ENCODE peak calls at places on chromosomes 1 and 21, in four cellular contexts. B is left ventricle myocardium inferior, N is IMR-90, C is hepatocyte. S is an unnamed sample.

GRCh38 chr1:172751668-172752067 is 92.8 kb downstream of the FASLG start:
- DNase-seq in N (no peak), C (no peak), B (no peak), S (no peak)

GRCh38 chr1:54008876-54009275 is 9.1 kb downstream of the LDLRAD1 start:
- DNase-seq in B (no peak), N (no peak), C (no peak), S (no peak)

GRCh38 chr1:198107041-198107440 is 49.8 kb upstream of the NEK7 start:
- DNase-seq in B (no peak), N (peak; percentile 41), C (peak; percentile 18), S (no peak)

GRCh38 chr1:231636157-231636556 is 9.6 kb downstream of the DISC1 start:
- DNase-seq in B (no peak), C (peak; percentile 28), N (peak; percentile 80), S (no peak)

GRCh38 chr1:9129391-9130041 is 614 bp upstream of the GPR157 start:
- DNase-seq in N (no peak), C (peak; percentile 94), B (peak; percentile 89), S (peak; percentile 69)

GRCh38 chr1:169120066-169120465 is 13.6 kb downstream of the ATP1B1 start:
- DNase-seq in N (peak; percentile 80), C (no peak), B (no peak), S (no peak)

GRCh38 chr1:13730751-13731482 is 30.9 kb downstream of the PRDM2 start:
- DNase-seq in C (no peak), B (no peak), N (peak; percentile 53), S (peak; percentile 97)

GRCh38 chr1:65371544-65371943 is 48.9 kb upstream of the LEPR start:
- DNase-seq in N (no peak), B (no peak), C (no peak), S (no peak)

GRCh38 chr1:94715311-94715710 is 104.8 kb upstream of the SLC44A3 start:
- DNase-seq in N (no peak), C (no peak), B (no peak), S (no peak)

GRCh38 chr1:2538872-2539271 is 8.8 kb upstream of the HES5 start:
- DNase-seq in B (no peak), N (no peak), C (no peak), S (no peak)

GRCh38 chr1:66253330-66253921 is 280.5 kb upstream of the SGIP1 start:
- DNase-seq in B (no peak), N (peak; percentile 85), C (peak; percentile 69), S (no peak)

GRCh38 chr1:239547987-239548386 is 161.6 kb downstream of the CHRM3 start:
- DNase-seq in N (no peak), B (no peak), C (no peak), S (no peak)
- H3K4me3 ChIP-seq in N (no peak overlapping the region), B (no peak overlapping the region), C (no peak overlapping the region), S (no peak overlapping the region)

GRCh38 chr21:33383056-33383888 is 19.9 kb upstream of the IFNGR2 start:
- DNase-seq in B (peak; percentile 60), N (peak; percentile 94), C (peak; percentile 90), S (peak; percentile 96)

GRCh38 chr21:33384851-33385331 is 18.3 kb upstream of the IFNGR2 start:
- DNase-seq in C (no peak), B (no peak), N (peak; percentile 43), S (no peak)

GRCh38 chr21:33390479-33390878 is 12.7 kb upstream of the IFNGR2 start:
- DNase-seq in C (no peak), N (no peak), B (no peak), S (no peak)

GRCh38 chr21:33388188-33388587 is 15.0 kb upstream of the IFNGR2 start:
- DNase-seq in C (no peak), B (no peak), N (no peak), S (no peak)

GRCh38 chr21:33386222-33386784 is 16.9 kb upstream of the IFNGR2 start:
- DNase-seq in C (no peak), N (no peak), B (no peak), S (no peak)
- TF ChIP-seq CTCF in C (peak; percentile 4), N (peak; percentile 27), B (no peak), S (peak; percentile 28)

GRCh38 chr1:109653286-109653685 is 2.6 kb upstream of the GSTM4 start:
- DNase-seq in C (no peak), N (no peak), B (no peak), S (no peak)

GRCh38 chr1:109644670-109645069 is 11.2 kb upstream of the GSTM4 start:
- DNase-seq in N (peak; percentile 81), B (no peak), C (peak; percentile 74), S (no peak)

GRCh38 chr1:109650609-109651008 is 5.3 kb upstream of the GSTM4 start:
- DNase-seq in C (no peak), N (peak; percentile 40), B (no peak), S (no peak)

GRCh38 chr1:109652446-109652845 is 3.5 kb upstream of the GSTM4 start:
- DNase-seq in N (no peak), B (no peak), C (no peak), S (no peak)

DNA sequence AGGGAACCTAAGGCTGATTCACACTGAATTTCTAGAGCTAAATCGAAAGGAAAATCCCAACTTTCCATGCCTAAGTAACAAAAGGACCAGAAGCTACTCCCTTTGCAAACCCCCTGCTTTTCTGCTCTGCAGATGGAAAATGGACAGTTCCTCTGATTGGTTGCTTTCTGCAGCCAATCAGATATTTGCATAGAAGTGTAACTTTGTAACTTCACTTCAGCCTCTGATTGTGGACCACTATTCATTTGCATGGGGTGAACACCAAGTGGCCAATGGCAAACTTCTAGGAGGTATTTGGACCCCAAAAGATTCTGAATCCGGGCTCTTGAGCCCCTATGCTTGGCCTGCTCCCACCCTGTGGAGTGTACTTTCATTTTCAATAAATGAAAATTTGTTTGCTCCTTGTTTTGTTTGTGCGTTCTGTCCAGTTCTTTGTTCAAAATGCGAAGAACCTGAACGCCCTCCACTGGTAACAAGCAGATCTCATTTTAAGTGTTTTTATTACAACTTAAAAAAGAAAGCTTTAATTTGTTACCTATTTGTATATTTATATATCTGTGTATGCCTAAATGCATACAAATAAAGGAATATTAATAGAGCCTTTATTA is 6.4 kb upstream of the GSTM4 start:
- DNase-seq in N (peak; percentile 43), B (no peak), C (no peak), S (no peak)
- H3K4me3 ChIP-seq in N (peak overlapping the region; percentile 36), B (peak overlapping the region; percentile 49), C (no peak overlapping the region), S (no peak overlapping the region)

GRCh38 chr1:150429805-150430204 is 57.4 kb upstream of the TARS2 start:
- DNase-seq in C (peak; percentile 7), B (no peak), N (peak; percentile 7), S (no peak)
- TF ChIP-seq CTCF in C (peak; percentile 29), B (peak; percentile 36), N (no peak), S (no peak)

GRCh38 chr21:46668381-46668780 is 32.9 kb downstream of the PRMT2 start:
- DNase-seq in B (no peak), C (no peak), N (no peak), S (no peak)
- H3K4me3 ChIP-seq in B (peak overlapping the region; percentile 64), C (peak overlapping the region; percentile 70), N (no peak overlapping the region), S (no peak overlapping the region)

GRCh38 chr1:82091274-82091673 is 290.5 kb downstream of the ADGRL2 start:
- DNase-seq in B (no peak), C (no peak), N (no peak), S (no peak)

GRCh38 chr1:82091729-82092128 is 291.0 kb downstream of the ADGRL2 start:
- DNase-seq in B (no peak), C (no peak), N (no peak), S (no peak)

GRCh38 chr1:82094136-82094535 is 293.4 kb downstream of the ADGRL2 start:
- DNase-seq in C (no peak), N (no peak), B (no peak), S (no peak)

GRCh38 chr1:82086739-82087138 is 286.0 kb downstream of the ADGRL2 start:
- DNase-seq in B (no peak), C (no peak), N (no peak), S (no peak)

GRCh38 chr1:82090104-82090503 is 289.4 kb downstream of the ADGRL2 start:
- DNase-seq in B (no peak), C (no peak), N (no peak), S (no peak)
- TF ChIP-seq CTCF in B (peak; percentile 25), C (peak; percentile 31), N (peak; percentile 9), S (no peak)

GRCh38 chr21:19326581-19327319 is 923.2 kb upstream of the TMPRSS15 start:
- DNase-seq in C (no peak), N (no peak), B (no peak), S (no peak)

GRCh38 chr21:19321688-19322087 is 918.1 kb upstream of the TMPRSS15 start:
- DNase-seq in C (peak; percentile 8), B (no peak), N (no peak), S (no peak)

GRCh38 chr21:19322360-19322759 is 918.8 kb upstream of the TMPRSS15 start:
- DNase-seq in C (no peak), B (no peak), N (no peak), S (no peak)
- H3K4me3 ChIP-seq in C (no peak overlapping the region), B (no peak overlapping the region), N (no peak overlapping the region), S (no peak overlapping the region)

S was measured in GM12864.